ENCODE peak calls at places on chromosomes 2 and 18, in seven cellular contexts. W is HTR-8/SVneo; T is left ventricle myocardium inferior; R is foreskin fibroblast; A is adrenal gland; M is caudate nucleus; D is stimulated activated naive B cell treated with anti-CD40 and anti-IgM and Interleukin-4, amounts not matched to agents 10 μg/mL and 1 μg/mL and 100 μg/mL, for 72 hours. F is an unnamed sample.

GRCh38 chr2:62774555-62775366 is 69.2 kb downstream of the EHBP1 start:
- DNase-seq in M (no peak), T (no peak), R (peak), D (no peak), A (peak), W (peak), F (peak)

GRCh38 chr2:3324404-3325281 is 53.0 kb downstream of the EIPR1 start:
- DNase-seq in D (no peak), W (no peak), A (no peak), T (no peak), M (no peak), R (no peak), F (no peak)

GRCh38 chr18:6746386-6746960 is 17.0 kb downstream of the ARHGAP28 start:
- DNase-seq in T (no peak), A (no peak), W (no peak), M (no peak), R (peak), D (no peak), F (no peak)

GRCh38 chr2:240374085-240374907 is 61.2 kb upstream of the GPC1 start:
- DNase-seq in R (peak), A (peak), W (peak), D (no peak), T (peak), M (no peak), F (no peak)

GRCh38 chr2:36965751-36966369 is 476 bp downstream of the STRN start:
- DNase-seq in W (peak), R (no peak), T (peak), A (no peak), M (no peak), D (peak), F (no peak)

GRCh38 chr18:78403371-78403770 is 576.2 kb upstream of the SALL3 start:
- DNase-seq in R (no peak), W (no peak), T (no peak), A (no peak), M (no peak), D (no peak), F (no peak)

GRCh38 chr2:143586119-143586518 is 456.9 kb downstream of the ARHGAP15 start:
- DNase-seq in A (no peak), T (no peak), M (no peak), D (no peak), W (no peak), R (no peak), F (no peak)

GRCh38 chr2:191970867-191971266 is 124.0 kb upstream of the CAVIN2 start:
- DNase-seq in A (no peak), M (no peak), R (no peak), T (no peak), W (no peak), D (no peak), F (no peak)